ENCODE peak calls at places on chromosomes 11 and 22, in eight cellular contexts. H is tibial artery, X is dorsolateral prefrontal cortex, R is BJ, A is cardiac muscle cell, L is suprapubic skin, F is thoracic aorta, B is psoas muscle. I is an unnamed sample.

GRCh38 chr11:27914080-27914479 is 193.9 kb downstream of the KIF18A start:
- DNase-seq in H (no peak), X (no peak), R (no peak), A (no peak), L (no peak), F (no peak), B (no peak), I (no peak)

GRCh38 chr11:115222218-115222862 is 281.9 kb downstream of the CADM1 start:
- DNase-seq in H (no peak), X (no peak), R (peak), A (peak), L (no peak), F (no peak), B (no peak), I (no peak)

GRCh38 chr11:20770421-20770935 is 101.1 kb downstream of the NELL1 start:
- DNase-seq in H (no peak), X (no peak), R (no peak), A (no peak), L (no peak), F (no peak), B (no peak), I (no peak)

GRCh38 chr11:574632-575323 is 1.5 kb upstream of the PHRF1 start:
- DNase-seq in H (no peak), X (no peak), R (no peak), A (no peak), L (no peak), F (no peak), B (no peak), I (no peak)

GRCh38 chr22:25139062-25139461 is 60.6 kb upstream of the CRYBB3 start:
- DNase-seq in H (no peak), X (no peak), R (no peak), A (peak), L (no peak), F (no peak), B (no peak), I (no peak)

GRCh38 chr11:120525285-120526085 is 13.9 kb downstream of the GRIK4 start:
- DNase-seq in H (no peak), X (no peak), R (no peak), A (no peak), L (peak), F (no peak), B (peak), I (no peak)

GRCh38 chr11:74466916-74467885 is at the start of gene KCNE3:
- DNase-seq in H (peak), X (no peak), R (no peak), A (peak), L (no peak), F (no peak), B (peak), I (no peak)

GRCh38 chr22:45208993-45209838 is 31.5 kb downstream of the KIAA0930 start:
- DNase-seq in H (peak), X (peak), R (no peak), A (peak), L (peak), F (peak), B (peak), I (no peak)

GRCh38 chr22:38264322-38264843 is 8.4 kb downstream of the TMEM184B start:
- DNase-seq in H (no peak), X (no peak), R (no peak), A (no peak), L (no peak), F (no peak), B (no peak), I (no peak)

GRCh38 chr11:36079911-36080310 is 136.0 kb downstream of the LDLRAD3 start:
- DNase-seq in H (no peak), X (no peak), R (no peak), A (no peak), L (no peak), F (no peak), B (no peak), I (no peak)

GRCh38 chr11:17986007-17986710 is 26.7 kb downstream of the SERGEF start:
- DNase-seq in H (peak), X (no peak), R (peak), A (peak), L (no peak), F (no peak), B (peak), I (no peak)

GRCh38 chr22:30310881-30311771 is 15.6 kb downstream of the TBC1D10A start:
- DNase-seq in H (peak), X (no peak), R (no peak), A (peak), L (peak), F (peak), B (peak), I (no peak)

GRCh38 chr11:548700-549603 is 11.6 kb downstream of the LMNTD2 start:
- DNase-seq in H (no peak), X (no peak), R (no peak), A (no peak), L (no peak), F (no peak), B (no peak), I (no peak)

GRCh38 chr11:45652781-45653180 is 12.6 kb downstream of the CHST1 start:
- DNase-seq in H (no peak), X (no peak), R (no peak), A (peak), L (no peak), F (no peak), B (no peak), I (peak)

GRCh38 chr11:111282663-111283062 is 15.7 kb upstream of the POU2AF3 start:
- DNase-seq in H (no peak), X (no peak), R (no peak), A (no peak), L (no peak), F (no peak), B (no peak), I (no peak)

GRCh38 chr11:46554205-46555162 is 39.3 kb downstream of the AMBRA1 start:
- DNase-seq in H (no peak), X (no peak), R (peak), A (peak), L (no peak), F (no peak), B (no peak), I (no peak)

GRCh38 chr11:121058941-121059340 is 35.0 kb downstream of the TBCEL start:
- DNase-seq in H (no peak), X (no peak), R (no peak), A (no peak), L (no peak), F (no peak), B (no peak), I (no peak)

GRCh38 chr22:37032535-37033460 is 13.3 kb downstream of the MPST start:
- DNase-seq in H (peak), X (no peak), R (no peak), A (peak), L (no peak), F (no peak), B (peak), I (peak)

GRCh38 chr11:86335131-86335768 is 33.2 kb downstream of the HIKESHI start:
- DNase-seq in H (no peak), X (no peak), R (peak), A (no peak), L (no peak), F (no peak), B (no peak), I (no peak)

GRCh38 chr22:49769691-49770315 is 57.9 kb downstream of the BRD1 start:
- DNase-seq in H (no peak), X (no peak), R (no peak), A (no peak), L (no peak), F (no peak), B (peak), I (no peak)

GRCh38 chr22:39661842-39662676 is 91.5 kb downstream of the CACNA1I start:
- DNase-seq in H (no peak), X (no peak), R (no peak), A (no peak), L (no peak), F (no peak), B (no peak), I (no peak)
- H3K4me3 ChIP-seq in H (no peak), X (no peak), R (no peak), A (peak), L (peak), F (peak), B (no peak), I (peak)

DNA sequence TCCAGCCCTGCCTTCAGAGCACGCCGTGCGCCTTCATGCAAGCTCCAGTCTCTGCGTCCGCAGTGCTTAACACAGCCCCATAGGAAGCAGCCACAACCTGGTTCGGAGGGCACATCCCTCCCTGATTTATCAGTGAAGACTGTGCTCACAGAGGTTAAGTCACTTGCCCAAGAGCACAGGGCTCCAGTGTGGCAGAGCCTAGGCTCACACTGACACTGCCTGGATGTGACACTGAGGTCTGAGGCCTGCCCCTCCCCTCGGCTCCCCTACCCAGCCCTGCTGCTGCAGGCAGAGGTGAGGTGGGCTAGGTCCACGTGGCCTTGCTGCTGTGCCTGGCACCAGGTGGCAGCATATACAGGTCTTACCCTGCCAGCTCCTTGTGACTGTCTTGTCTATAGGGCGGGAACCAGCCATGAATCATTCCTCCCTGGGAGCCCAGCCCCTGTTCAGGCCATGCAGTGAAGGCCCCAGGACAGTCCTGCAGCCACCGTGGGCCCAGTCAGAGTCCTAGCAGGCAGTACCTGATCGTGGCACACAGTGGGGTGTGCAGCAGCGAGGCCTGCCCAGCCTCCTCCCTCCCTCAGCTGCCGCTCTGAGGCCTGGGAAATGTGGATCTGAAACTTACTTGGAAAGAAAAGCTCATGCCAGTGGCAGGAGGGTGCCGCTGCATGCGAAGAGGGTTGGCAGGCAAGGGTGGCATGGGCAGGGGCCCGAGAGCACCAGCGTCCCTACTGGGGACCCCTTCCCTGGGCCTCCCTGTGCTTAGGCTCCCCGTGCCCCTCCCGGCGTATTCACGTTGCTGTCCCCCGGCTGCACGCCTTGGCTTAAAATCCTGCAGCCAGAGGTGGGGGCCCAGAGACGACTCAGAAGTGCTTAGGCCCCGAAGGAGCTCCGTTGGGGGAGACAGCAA is 1.2 kb upstream of the CERK start:
- DNase-seq in H (peak), X (no peak), R (no peak), A (peak), L (no peak), F (no peak), B (peak), I (no peak)
- TF ChIP-seq CTCF in H (no peak), X (no peak), R (peak), A (no peak), L (no peak), F (no peak), B (peak), I (no peak)

DNA sequence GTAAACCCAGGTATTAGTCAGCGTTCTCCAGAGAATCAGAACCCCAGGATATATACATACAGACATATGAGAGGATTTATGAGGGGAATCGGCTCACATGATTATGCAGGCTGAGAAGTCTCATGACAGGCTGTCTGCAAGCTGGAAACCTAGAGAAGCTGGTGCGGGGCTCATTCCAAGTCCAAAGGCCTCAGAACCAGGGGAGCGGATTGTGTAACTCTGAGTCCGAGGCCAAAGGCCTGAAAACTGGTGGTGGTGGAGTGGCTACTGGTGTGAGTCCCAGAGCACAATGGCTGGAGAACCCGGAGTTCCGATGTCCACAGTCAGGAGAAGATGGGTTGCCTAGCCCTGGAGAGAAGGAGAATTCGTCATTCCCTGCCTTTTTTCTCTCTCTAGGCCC is 29.7 kb upstream of the CD81 start:
- DNase-seq in H (no peak), X (no peak), R (no peak), A (no peak), L (no peak), F (no peak), B (no peak), I (no peak)
- H3K4me3 ChIP-seq in H (no peak), X (no peak), R (no peak), A (no peak), L (no peak), F (no peak), B (no peak), I (no peak)

GRCh38 chr22:20775342-20775895 is 1.5 kb downstream of the SERPIND1 start:
- DNase-seq in H (no peak), X (no peak), R (no peak), A (no peak), L (no peak), F (no peak), B (no peak), I (no peak)

GRCh38 chr22:20779014-20779812 is 5.3 kb downstream of the SERPIND1 start:
- DNase-seq in H (no peak), X (no peak), R (no peak), A (no peak), L (no peak), F (no peak), B (no peak), I (no peak)

GRCh38 chr22:20776624-20777405 is 2.9 kb downstream of the SERPIND1 start:
- DNase-seq in H (no peak), X (no peak), R (no peak), A (no peak), L (no peak), F (no peak), B (no peak), I (no peak)

GRCh38 chr22:20779813-20780148 is 5.9 kb downstream of the SERPIND1 start:
- DNase-seq in H (no peak), X (no peak), R (no peak), A (peak), L (no peak), F (no peak), B (no peak), I (no peak)

GRCh38 chr22:20777420-20778177 is 3.7 kb downstream of the SERPIND1 start:
- DNase-seq in H (no peak), X (no peak), R (peak), A (peak), L (no peak), F (no peak), B (no peak), I (no peak)
- TF ChIP-seq CTCF in H (no peak), X (no peak), R (peak), A (peak), L (no peak), F (no peak), B (no peak), I (no peak)

DNA sequence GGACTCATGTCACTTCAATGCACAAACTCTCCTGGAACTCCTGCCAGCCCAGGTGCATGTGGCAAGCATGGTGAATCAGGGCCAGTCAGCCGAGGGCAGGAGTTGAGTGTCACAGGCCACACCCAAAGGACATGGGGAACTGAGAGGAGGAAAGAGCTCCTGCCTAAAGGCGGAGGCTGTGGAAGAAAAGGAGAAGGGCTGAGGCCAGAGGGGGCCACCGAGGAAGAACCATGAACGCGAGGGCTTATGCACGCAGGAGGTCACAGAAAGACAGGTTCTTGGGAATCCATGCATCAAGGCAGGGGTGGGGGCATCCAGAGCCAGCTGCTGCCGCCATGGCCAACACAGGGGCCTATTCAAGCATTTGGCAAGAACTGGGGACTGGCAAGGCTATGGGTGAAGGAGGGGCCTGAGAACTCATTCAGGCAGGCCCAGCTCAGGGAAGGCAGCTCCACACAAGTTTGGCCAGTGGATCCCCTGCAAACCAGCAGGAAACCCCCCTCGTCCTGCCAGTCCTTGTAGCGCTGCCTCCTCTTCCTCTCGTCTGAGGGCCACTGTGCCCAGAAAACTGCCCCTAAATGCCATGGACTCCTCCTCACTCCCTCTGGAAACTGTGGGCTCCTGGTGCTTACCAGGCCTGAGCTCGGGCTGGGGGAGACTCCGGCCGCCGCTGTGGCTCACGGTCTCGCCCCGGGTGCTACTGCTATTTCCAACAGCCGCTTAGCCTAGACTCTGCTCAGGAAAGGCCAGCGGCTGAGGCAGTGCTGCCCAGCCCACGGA is 15.4 kb downstream of the PPM1F start:
- DNase-seq in H (peak), X (peak), R (no peak), A (no peak), L (peak), F (no peak), B (peak), I (no peak)
- H3K4me3 ChIP-seq in H (peak), X (peak), R (no peak), A (no peak), L (peak), F (peak), B (peak), I (peak)

GRCh38 chr22:40653361-40653760 is 16.8 kb upstream of the MRTFA start:
- DNase-seq in H (no peak), X (no peak), R (no peak), A (no peak), L (no peak), F (no peak), B (no peak), I (no peak)

GRCh38 chr22:40651057-40651456 is 14.5 kb upstream of the MRTFA start:
- DNase-seq in H (no peak), X (no peak), R (no peak), A (no peak), L (no peak), F (no peak), B (no peak), I (no peak)

GRCh38 chr22:40651563-40652501 is 15.3 kb upstream of the MRTFA start:
- DNase-seq in H (peak), X (peak), R (peak), A (peak), L (peak), F (peak), B (peak), I (peak)

DNA sequence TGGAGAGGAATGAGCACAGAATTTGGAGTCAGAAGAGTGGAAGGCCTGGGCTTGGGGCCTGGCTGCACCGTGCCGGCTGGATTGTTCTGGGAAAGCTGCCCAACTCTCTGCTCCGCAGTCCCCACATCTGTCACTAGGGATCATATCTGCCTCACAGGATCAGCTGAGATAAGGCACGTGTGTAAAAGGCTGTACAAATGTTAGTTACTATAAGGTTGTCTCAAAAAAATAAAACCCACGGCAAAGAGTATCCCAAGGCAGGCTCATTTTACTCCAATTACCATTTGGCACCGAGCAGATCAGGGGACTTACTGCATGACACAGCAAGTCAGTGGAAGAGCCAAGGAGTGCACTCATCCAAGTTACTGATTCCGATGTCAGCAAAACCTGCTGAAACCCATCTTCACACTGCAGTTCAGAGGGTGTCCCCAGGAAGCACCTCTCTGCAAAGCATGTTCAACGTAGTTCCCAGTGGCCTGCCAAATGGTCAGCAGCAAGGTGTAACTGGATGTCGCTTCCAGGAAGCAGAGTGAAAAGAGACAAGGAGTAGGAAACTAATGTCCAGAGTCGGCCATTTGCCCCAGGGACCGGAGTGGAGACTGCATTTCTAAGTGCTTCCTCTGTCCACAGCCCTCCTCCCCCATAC is 18.1 kb upstream of the MRTFA start:
- DNase-seq in H (peak), X (peak), R (peak), A (peak), L (no peak), F (no peak), B (peak), I (no peak)
- TF ChIP-seq CTCF in H (peak), X (peak), R (peak), A (no peak), L (no peak), F (peak), B (peak), I (no peak)

GRCh38 chr11:65215441-65216076 is 33.8 kb downstream of the CAPN1 start:
- DNase-seq in H (no peak), X (no peak), R (no peak), A (no peak), L (no peak), F (no peak), B (no peak), I (no peak)
- H3K4me3 ChIP-seq in H (no peak), X (no peak), R (no peak), A (no peak), L (no peak), F (no peak), B (no peak), I (no peak)

GRCh38 chr11:43947003-43947500 is 4.6 kb downstream of the C11orf96 start:
- DNase-seq in H (peak), X (no peak), R (no peak), A (peak), L (peak), F (no peak), B (no peak), I (peak)
- TF ChIP-seq CTCF in H (peak), X (no peak), R (peak), A (peak), L (no peak), F (peak), B (peak), I (peak)

DNA sequence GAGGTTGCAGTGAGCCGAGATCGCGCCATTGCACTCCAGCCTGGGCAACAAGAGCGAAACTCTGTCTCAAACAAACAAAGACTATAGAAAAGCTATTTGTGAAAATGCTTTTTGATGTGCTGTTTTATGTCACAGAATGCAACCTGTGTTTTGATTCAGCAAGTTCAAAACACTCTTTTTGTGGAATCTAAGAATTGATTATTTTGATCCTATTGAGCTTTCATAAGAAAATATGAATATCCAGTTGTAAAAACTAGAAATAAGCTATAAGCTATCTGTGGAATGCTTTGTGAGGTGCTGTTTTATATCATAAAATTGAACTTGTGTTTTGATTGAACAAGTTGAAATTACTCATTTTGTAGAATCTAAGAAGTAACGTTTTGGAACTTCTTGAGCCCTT is 110.7 kb upstream of the VPREB1 start:
- DNase-seq in H (no peak), X (no peak), R (no peak), A (no peak), L (no peak), F (no peak), B (no peak), I (no peak)
- H3K4me3 ChIP-seq in H (no peak), X (no peak), R (no peak), A (no peak), L (no peak), F (no peak), B (no peak), I (no peak)